ENCODE peak calls at places on chromosomes 7 and 10, in ten cellular contexts. J is G401; Y is lower leg skin; W is GM12892; A is HL-60; L is central memory CD4-positive, alpha-beta T cell; Q is HFF-Myc; N is AG09319; F is stimulated activated CD4-positive, alpha-beta T cell treated with anti-CD3 and anti-CD28 coated beads, Interleukin-1b, Interleukin-23, amount 100 ng/mL, for 24 hours; E is activated T-helper 1 cell treated with Interleukin-2 at 50 U/mL for 16 hours. V is an unnamed sample.

GRCh38 chr10:4429538-4429937 is 396.5 kb upstream of the AKR1E2 start:
- DNase-seq in J (no peak), Y (no peak), W (no peak), A (no peak), L (no peak), Q (no peak), N (no peak), F (no peak), E (no peak), V (no peak)

GRCh38 chr7:31950101-31950755 is 120.0 kb downstream of the PDE1C start:
- DNase-seq in J (no peak), Y (no peak), W (no peak), A (no peak), L (no peak), Q (no peak), N (no peak), F (no peak), E (no peak), V (no peak)

GRCh38 chr10:95295031-95295755 is 4.4 kb upstream of the PDLIM1 start:
- DNase-seq in J (no peak), Y (peak), W (peak), A (no peak), L (no peak), Q (no peak), N (no peak), F (no peak), E (no peak), V (peak)

GRCh38 chr7:91771394-91771793 is 109.1 kb downstream of the MTERF1 start:
- DNase-seq in J (no peak), Y (no peak), W (no peak), A (no peak), L (no peak), Q (no peak), N (no peak), F (no peak), E (no peak), V (no peak)

GRCh38 chr7:24609570-24609969 is 36.3 kb downstream of the PALS2 start:
- DNase-seq in J (no peak), Y (no peak), W (no peak), A (no peak), L (no peak), Q (no peak), N (no peak), F (no peak), E (no peak), V (no peak)

GRCh38 chr10:4008676-4009382 is 223.8 kb upstream of the KLF6 start:
- DNase-seq in J (no peak), Y (no peak), W (no peak), A (no peak), L (no peak), Q (no peak), N (no peak), F (no peak), E (no peak), V (no peak)

GRCh38 chr10:71694567-71694968 is 25.0 kb downstream of the C10orf105 start:
- DNase-seq in J (no peak), Y (no peak), W (peak), A (peak), L (peak), Q (no peak), N (no peak), F (peak), E (no peak), V (no peak)

GRCh38 chr10:91521444-91521843 is 111.3 kb downstream of the HECTD2 start:
- DNase-seq in J (no peak), Y (no peak), W (no peak), A (peak), L (no peak), Q (no peak), N (no peak), F (no peak), E (no peak), V (no peak)

GRCh38 chr10:80196270-80196949 is 8.9 kb downstream of the ANXA11 start:
- DNase-seq in J (peak), Y (no peak), W (no peak), A (no peak), L (peak), Q (no peak), N (no peak), F (peak), E (peak), V (no peak)

GRCh38 chr7:47254081-47255006 is 327.6 kb downstream of the TNS3 start:
- DNase-seq in J (peak), Y (peak), W (peak), A (peak), L (no peak), Q (no peak), N (no peak), F (peak), E (peak), V (peak)

GRCh38 chr7:17907014-17907413 is 33.3 kb downstream of the SNX13 start:
- DNase-seq in J (no peak), Y (no peak), W (no peak), A (no peak), L (no peak), Q (no peak), N (no peak), F (no peak), E (no peak), V (no peak)

GRCh38 chr10:60032723-60033122 is 126.4 kb upstream of the CCDC6 start:
- DNase-seq in J (no peak), Y (no peak), W (no peak), A (peak), L (no peak), Q (peak), N (peak), F (peak), E (no peak), V (peak)

GRCh38 chr7:128115821-128116723 is 84.8 kb upstream of the LRRC4 start:
- DNase-seq in J (no peak), Y (peak), W (no peak), A (no peak), L (no peak), Q (no peak), N (no peak), F (no peak), E (no peak), V (no peak)

GRCh38 chr10:133242611-133243356 is 5.1 kb downstream of the VENTX start:
- DNase-seq in J (no peak), Y (no peak), W (no peak), A (no peak), L (no peak), Q (no peak), N (no peak), F (no peak), E (no peak), V (no peak)

GRCh38 chr7:41470081-41470480 is 232.8 kb downstream of the INHBA start:
- DNase-seq in J (no peak), Y (no peak), W (no peak), A (no peak), L (no peak), Q (no peak), N (no peak), F (no peak), E (no peak), V (no peak)

GRCh38 chr10:79488303-79488702 is 24.0 kb upstream of the EIF5AL1 start:
- DNase-seq in J (no peak), Y (peak), W (no peak), A (no peak), L (no peak), Q (peak), N (peak), F (no peak), E (no peak), V (no peak)

GRCh38 chr10:63286340-63286739 is 153.2 kb downstream of the NRBF2 start:
- DNase-seq in J (no peak), Y (no peak), W (no peak), A (no peak), L (no peak), Q (no peak), N (no peak), F (no peak), E (no peak), V (no peak)

GRCh38 chr10:11661441-11661840 is 50.0 kb upstream of the USP6NL start:
- DNase-seq in J (no peak), Y (peak), W (no peak), A (no peak), L (no peak), Q (no peak), N (no peak), F (no peak), E (no peak), V (no peak)

GRCh38 chr10:98478430-98479222 is 31.9 kb upstream of the HPS1 start:
- DNase-seq in J (no peak), Y (no peak), W (no peak), A (no peak), L (no peak), Q (no peak), N (no peak), F (no peak), E (no peak), V (no peak)

GRCh38 chr10:29998142-29998808 is 61.1 kb downstream of the JCAD start:
- DNase-seq in J (peak), Y (peak), W (peak), A (peak), L (peak), Q (peak), N (peak), F (peak), E (peak), V (peak)